ENCODE peak calls at places on chromosomes 4 and X, in six cellular contexts. E, N, K, A, R and M are unnamed samples.

GRCh38 chr4:10099521-10100325 is 16.9 kb downstream of the WDR1 start:
- DNase-seq in E (no peak), N (no peak), K (no peak), A (no peak), R (no peak), M (no peak)

GRCh38 chr4:152972821-152973613 is 36.9 kb downstream of the FHDC1 start:
- DNase-seq in E (no peak), N (no peak), K (no peak), A (no peak), R (peak), M (no peak)

GRCh38 chr4:148982200-148982599 is 540.0 kb upstream of the NR3C2 start:
- DNase-seq in E (no peak), N (no peak), K (no peak), A (no peak), R (no peak), M (no peak)

GRCh38 chr4:142687547-142688275 is 158.4 kb downstream of the INPP4B start:
- DNase-seq in E (no peak), N (no peak), K (no peak), A (no peak), R (no peak), M (no peak)

GRCh38 chr4:39484582-39485272 is 25.9 kb downstream of the LIAS start:
- DNase-seq in E (no peak), N (no peak), K (no peak), A (no peak), R (no peak), M (no peak)

GRCh38 chrX:118495958-118496762 is 545 bp downstream of the DOCK11 start:
- DNase-seq in E (peak), N (peak), K (peak), A (no peak), R (no peak), M (no peak)

GRCh38 chr4:131613086-131613823 is 1535.8 kb upstream of the PCDH10 start:
- DNase-seq in E (no peak), N (no peak), K (no peak), A (no peak), R (peak), M (no peak)

GRCh38 chrX:118603981-118604380 is 108.4 kb downstream of the DOCK11 start:
- DNase-seq in E (no peak), N (peak), K (peak), A (peak), R (peak), M (no peak)

GRCh38 chrX:1108451-1109445 is 103.7 kb downstream of the CRLF2 start:
- DNase-seq in E (peak), N (no peak), K (no peak), A (no peak), R (no peak), M (no peak)

GRCh38 chrX:43882294-43882681 is at the start of gene MAOB:
- DNase-seq in E (no peak), N (no peak), K (peak), A (no peak), R (no peak), M (no peak)
- TF ChIP-seq POLR2A in E (no peak), N (no peak), K (no peak), A (no peak), R (no peak), M (no peak)

DNA sequence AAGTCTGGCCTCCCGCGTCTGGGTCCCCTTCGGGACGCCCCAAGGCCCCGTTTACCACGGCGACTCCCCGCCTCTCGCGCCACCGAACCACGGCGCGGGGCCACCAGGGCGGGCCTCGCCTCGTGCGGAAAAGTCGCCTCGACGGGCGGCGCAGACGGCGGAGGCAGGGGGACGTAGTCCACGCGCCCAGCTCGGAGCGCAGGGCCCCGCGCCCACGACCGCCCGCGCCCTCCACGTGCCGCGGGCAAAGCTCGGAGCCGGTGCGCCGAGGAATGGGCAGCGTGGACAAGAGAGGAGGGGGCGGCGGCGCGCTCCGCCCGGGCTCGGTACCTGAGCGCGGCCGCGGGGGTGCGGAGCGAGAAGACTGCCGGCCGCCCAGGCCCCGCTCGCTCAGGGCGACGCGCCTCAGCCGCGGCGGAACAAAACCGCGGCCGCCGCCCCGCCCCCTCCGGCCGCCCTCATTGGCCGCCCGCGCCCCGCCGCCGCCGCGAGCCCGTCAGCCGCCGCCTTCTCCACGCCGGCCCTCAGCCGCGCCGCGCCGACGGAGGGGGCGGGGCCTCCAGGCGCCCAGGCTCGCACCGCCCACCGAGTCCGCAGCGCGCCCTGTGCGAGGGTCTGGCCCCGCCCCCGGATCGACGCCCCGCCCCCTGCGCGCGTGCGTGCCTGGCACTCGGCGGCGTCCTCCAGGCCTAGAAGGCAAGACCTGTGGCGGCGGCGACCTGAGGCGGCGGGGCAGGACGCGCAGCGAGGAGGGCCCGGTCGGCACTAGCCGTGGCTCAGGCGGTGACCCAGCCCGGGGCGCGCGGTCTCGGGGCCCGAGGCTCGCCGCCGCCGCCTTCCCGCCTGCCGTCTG is at the start of gene FAM53A:
- DNase-seq in E (peak), N (peak), K (peak), A (peak), R (peak), M (peak)
- TF ChIP-seq POLR2A in E (no peak), N (no peak), K (peak), A (peak), R (peak), M (no peak)

GRCh38 chr4:44313702-44314101 is 134.9 kb downstream of the KCTD8 start:
- DNase-seq in E (no peak), N (no peak), K (no peak), A (no peak), R (no peak), M (no peak)
- TF ChIP-seq POLR2A in E (no peak), N (no peak), K (no peak), A (no peak), R (no peak), M (no peak)

DNA sequence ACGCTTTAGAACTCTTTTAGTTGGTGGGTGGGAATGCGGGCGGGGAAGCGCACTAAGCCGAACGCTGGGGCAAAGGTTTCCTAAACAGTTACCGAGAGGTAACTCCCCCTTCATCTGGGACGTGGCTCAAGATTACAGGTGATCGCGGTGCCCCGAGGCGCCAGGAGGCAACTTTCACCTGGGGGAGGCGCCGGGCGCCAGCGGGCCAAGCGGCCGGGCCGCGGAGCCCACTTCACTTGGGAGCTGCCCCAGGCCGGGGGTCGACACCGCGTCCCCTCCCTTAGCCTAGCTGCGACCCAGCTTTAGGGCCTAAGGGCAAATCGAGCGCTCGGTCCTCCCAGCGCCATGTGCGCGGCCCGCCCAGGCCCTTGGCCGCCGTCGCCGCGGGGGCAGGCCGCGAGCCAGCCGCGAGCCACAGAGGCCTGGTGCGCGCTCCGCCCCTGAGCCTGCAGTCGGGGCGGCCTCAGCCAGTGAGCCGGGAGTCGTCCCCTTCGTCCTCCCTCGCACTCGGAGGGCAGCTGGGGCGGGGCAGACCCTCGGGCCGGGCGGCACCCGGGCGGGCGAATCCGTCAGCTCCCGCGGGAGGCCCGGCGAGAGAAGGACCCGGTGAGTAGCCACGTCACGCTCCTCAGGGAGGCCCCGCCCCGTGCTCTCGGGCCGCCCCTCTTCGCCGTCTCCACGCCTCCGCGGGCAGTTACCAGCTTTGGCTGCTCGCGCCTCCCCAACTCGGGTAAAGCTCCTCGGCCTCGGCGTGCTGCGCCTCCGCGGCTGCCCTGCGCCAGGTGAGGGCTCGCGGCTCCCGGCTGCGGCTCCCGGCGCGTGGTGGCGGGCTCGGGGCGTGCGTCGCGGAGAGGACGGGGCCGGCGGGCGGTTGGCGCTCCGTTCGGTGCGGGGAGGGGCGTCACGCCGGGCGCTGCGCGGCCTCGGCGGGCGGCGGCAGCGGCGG is at the start of gene LARP1B:
- DNase-seq in E (peak), N (peak), K (peak), A (peak), R (peak), M (peak)
- TF ChIP-seq POLR2A in E (peak), N (no peak), K (peak), A (peak), R (peak), M (peak)

GRCh38 chr4:32172086-32172485 is 1451.9 kb downstream of the PCDH7 start:
- DNase-seq in E (no peak), N (no peak), K (no peak), A (no peak), R (no peak), M (no peak)
- TF ChIP-seq POLR2A in E (no peak), N (no peak), K (no peak), A (no peak), R (no peak), M (no peak)

GRCh38 chrX:45621356-45622041 is 420.8 kb upstream of the DIPK2B start:
- DNase-seq in E (no peak), N (no peak), K (no peak), A (no peak), R (peak), M (no peak)
- TF ChIP-seq POLR2A in E (no peak), N (no peak), K (no peak), A (no peak), R (no peak), M (no peak)

DNA sequence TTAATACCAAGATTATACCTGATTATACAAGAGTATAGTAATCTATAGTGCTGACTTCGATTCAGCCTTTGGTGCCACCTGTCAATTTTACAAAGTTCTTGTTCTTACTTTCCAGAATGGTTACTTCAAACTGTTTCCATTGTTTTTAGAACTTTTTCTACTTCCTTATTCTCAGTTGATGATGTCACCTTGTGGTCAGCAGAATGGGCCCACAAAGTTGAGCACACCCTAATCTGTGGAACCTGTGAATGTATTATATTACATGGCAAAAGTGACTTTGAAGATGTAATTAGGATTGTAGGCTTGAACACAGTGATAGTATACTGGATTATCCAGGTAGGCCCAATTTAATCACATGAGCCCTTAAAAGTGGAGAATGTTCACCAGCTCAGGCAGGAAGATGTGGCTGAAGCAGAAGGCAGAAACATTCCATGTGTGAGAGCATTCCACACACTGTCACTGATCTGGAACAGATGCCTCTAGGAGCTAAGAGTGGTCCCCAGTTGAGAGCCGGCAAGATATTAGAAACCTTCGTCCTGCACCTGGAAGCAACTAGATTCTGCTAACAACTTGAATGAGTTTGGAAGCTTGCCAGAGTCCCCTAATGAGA is 6.3 kb upstream of the SGMS2 start:
- DNase-seq in E (no peak), N (no peak), K (no peak), A (no peak), R (no peak), M (no peak)
- TF ChIP-seq POLR2A in E (no peak), N (no peak), K (no peak), A (no peak), R (no peak), M (no peak)

GRCh38 chrX:103608305-103608963 is 671 bp downstream of the TCEAL3 start:
- DNase-seq in E (no peak), N (no peak), K (peak), A (no peak), R (no peak), M (no peak)

GRCh38 chrX:103613362-103613761 is 5.6 kb downstream of the TCEAL3 start:
- DNase-seq in E (no peak), N (no peak), K (no peak), A (no peak), R (peak), M (no peak)

GRCh38 chrX:103610282-103610681 is 2.5 kb downstream of the TCEAL3 start:
- DNase-seq in E (no peak), N (no peak), K (no peak), A (no peak), R (no peak), M (no peak)

GRCh38 chrX:103607385-103608304 is at the start of gene TCEAL3:
- DNase-seq in E (peak), N (peak), K (peak), A (peak), R (peak), M (no peak)
- TF ChIP-seq POLR2A in E (no peak), N (no peak), K (peak), A (peak), R (peak), M (no peak)

GRCh38 chrX:115560211-115560977 is 580 bp upstream of the PLS3 start:
- DNase-seq in E (no peak), N (no peak), K (no peak), A (peak), R (peak), M (no peak)

GRCh38 chrX:115559672-115560071 is 1.3 kb upstream of the PLS3 start:
- DNase-seq in E (no peak), N (no peak), K (no peak), A (peak), R (no peak), M (no peak)

GRCh38 chrX:115561605-115562491 is 874 bp downstream of the PLS3 start:
- DNase-seq in E (no peak), N (peak), K (peak), A (peak), R (peak), M (no peak)

GRCh38 chrX:115562492-115562872 is 1.5 kb downstream of the PLS3 start:
- DNase-seq in E (no peak), N (no peak), K (no peak), A (peak), R (peak), M (no peak)

GRCh38 chrX:115560978-115561604 is at the start of gene PLS3:
- DNase-seq in E (peak), N (peak), K (peak), A (peak), R (peak), M (no peak)
- TF ChIP-seq POLR2A in E (peak), N (no peak), K (peak), A (peak), R (peak), M (no peak)